ENCODE peak calls at places on chromosomes 12 and 14, in seven cellular contexts. H is GM23338, G is vagina, W is brain microvascular endothelial cell, J is HCT116, Q is heart right ventricle, P is endothelial cell of umbilical vein. K is an unnamed sample. For H3K36me3, the result is how much of the 10 kb centered on the place peaks cover.

GRCh38 chr12:51424662-51425539 is at the start of gene SLC4A8:
- DNase-seq in J (peak), W (peak), P (peak), G (no peak), Q (peak), H (peak), K (no peak)

GRCh38 chr12:92292016-92292415 is 146.4 kb upstream of the BTG1 start:
- DNase-seq in W (no peak), Q (no peak), G (no peak), P (no peak), J (no peak), H (no peak), K (no peak)

GRCh38 chr12:754238-754816 is 1.9 kb downstream of the WNK1 start:
- DNase-seq in Q (no peak), W (no peak), J (no peak), P (peak), G (no peak), H (no peak), K (no peak)

GRCh38 chr14:23645812-23646647 is 9.9 kb downstream of the DHRS2 start:
- DNase-seq in P (no peak), Q (no peak), G (no peak), H (no peak), W (no peak), J (no peak), K (no peak)

GRCh38 chr12:96015672-96016071 is 19.5 kb upstream of the HAL start:
- DNase-seq in P (peak), J (no peak), Q (no peak), H (peak), G (no peak), W (peak), K (no peak)

GRCh38 chr12:46473634-46474201 is 101.1 kb upstream of the SLC38A2 start:
- DNase-seq in H (no peak), Q (peak), G (no peak), J (peak), P (peak), W (peak), K (no peak)

GRCh38 chr12:91774471-91774921 is 371.1 kb downstream of the BTG1 start:
- DNase-seq in G (no peak), P (no peak), J (no peak), W (peak), H (no peak), Q (no peak), K (no peak)

GRCh38 chr12:132675753-132676152 is 11.4 kb downstream of the POLE start:
- DNase-seq in G (no peak), W (no peak), P (no peak), Q (no peak), H (no peak), J (no peak), K (no peak)

GRCh38 chr14:86936556-86936955 is 1056.4 kb downstream of the GALC start:
- DNase-seq in H (no peak), Q (no peak), W (no peak), J (no peak), G (no peak), P (no peak), K (no peak)

GRCh38 chr12:121628037-121628436 is 1.7 kb downstream of the ORAI1 start:
- DNase-seq in J (no peak), G (no peak), H (no peak), Q (no peak), P (no peak), W (no peak), K (no peak)

GRCh38 chr12:104285740-104286537 is 17.6 kb upstream of the EID3 start:
- DNase-seq in H (no peak), J (peak), Q (no peak), G (no peak), P (peak), W (no peak), K (no peak)

GRCh38 chr12:32312049-32312670 is 87.2 kb upstream of the FGD4 start:
- DNase-seq in Q (no peak), J (peak), W (peak), G (no peak), H (peak), P (peak), K (no peak)

GRCh38 chr12:122203968-122204828 is 689 bp downstream of the B3GNT4 start:
- DNase-seq in J (no peak), Q (no peak), H (peak), W (no peak), G (no peak), P (no peak), K (no peak)

GRCh38 chr14:37140176-37140575 is 32.2 kb downstream of the SLC25A21 start:
- DNase-seq in J (no peak), G (no peak), H (no peak), W (no peak), Q (no peak), P (no peak), K (no peak)

GRCh38 chr12:124979568-124979967 is 9.4 kb downstream of the DHX37 start:
- DNase-seq in Q (no peak), W (no peak), P (no peak), H (no peak), J (no peak), G (no peak), K (no peak)

GRCh38 chr12:124976999-124977398 is 11.9 kb downstream of the DHX37 start:
- DNase-seq in Q (no peak), P (no peak), H (no peak), W (no peak), J (no peak), G (no peak), K (no peak)

GRCh38 chr12:124975276-124975675 is 13.7 kb downstream of the DHX37 start:
- DNase-seq in G (no peak), P (no peak), H (no peak), W (no peak), J (no peak), Q (no peak), K (no peak)

GRCh38 chr12:124980098-124980892 is 8.6 kb downstream of the DHX37 start:
- DNase-seq in W (no peak), G (no peak), P (no peak), Q (no peak), J (no peak), H (no peak), K (no peak)
- H3K36me3 ChIP-seq in W (half or more), G (under half), P (under half), Q (under half), J (half or more), H (under half), K (half or more)

GRCh38 chr12:107373238-107373809 is 280.0 kb upstream of the CRY1 start:
- DNase-seq in P (no peak), H (no peak), W (no peak), G (no peak), J (no peak), Q (no peak), K (no peak)
- TF ChIP-seq CTCF in P (no peak), H (no peak), W (no peak), G (no peak), J (no peak), Q (no peak), K (no peak)

DNA sequence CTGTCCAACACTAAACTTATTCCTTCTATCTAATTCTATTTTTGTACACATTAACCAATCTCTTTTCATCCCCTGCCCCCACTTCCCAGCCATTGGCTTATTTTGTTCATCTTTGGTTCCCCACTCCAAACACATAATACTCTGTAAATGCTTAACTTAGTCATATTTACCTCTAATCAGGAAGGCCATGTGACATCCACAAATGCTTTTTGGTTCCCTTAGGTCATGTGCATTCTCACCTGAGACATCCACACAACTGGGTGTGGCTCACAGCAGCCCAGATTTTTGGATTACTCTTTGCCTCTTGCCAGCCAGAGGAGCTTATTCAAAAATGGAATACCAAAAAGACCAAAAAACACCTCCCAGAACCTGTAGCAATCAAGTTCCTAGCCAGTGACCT is 28.4 kb downstream of the ARL1 start:
- DNase-seq in G (no peak), W (no peak), P (no peak), Q (no peak), H (no peak), J (no peak), K (no peak)
- H3K36me3 ChIP-seq in G (under half), W (under half), P (under half), Q (under half), H (under half), J (half or more), K (half or more)

GRCh38 chr14:51283402-51283825 is 43.4 kb downstream of the TMX1 start:
- DNase-seq in P (peak), W (peak), G (no peak), Q (no peak), J (peak), H (peak), K (no peak)
- TF ChIP-seq CTCF in P (peak), W (peak), G (peak), Q (peak), J (peak), H (peak), K (peak)

DNA sequence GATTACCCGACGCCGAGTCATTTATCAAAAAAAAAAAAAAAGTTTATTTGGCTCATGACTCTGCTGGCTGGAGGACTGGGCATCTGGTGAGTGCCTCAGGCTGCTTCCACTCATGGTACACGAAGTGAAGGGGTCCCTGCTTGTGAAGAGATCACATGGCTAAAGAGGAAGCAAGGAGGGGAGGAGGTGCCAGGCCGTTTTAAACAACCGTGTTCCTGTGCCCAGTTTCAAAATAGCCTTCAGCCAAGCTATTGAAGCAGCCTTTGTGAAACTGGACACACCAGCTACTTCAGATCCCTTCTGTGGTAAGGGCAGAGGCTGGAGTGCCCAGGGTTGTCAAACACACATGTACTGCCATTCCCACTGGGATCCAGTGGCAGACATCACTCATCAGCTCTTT is 7.6 kb downstream of the POP5 start:
- DNase-seq in H (no peak), W (no peak), G (no peak), Q (no peak), P (no peak), J (no peak), K (no peak)
- H3K36me3 ChIP-seq in H (half or more), W (half or more), G (under half), Q (under half), P (under half), J (half or more), K (under half)